ENCODE peak calls at places on chromosomes 13 and 19, in five cellular contexts. One of them, this sample, is unnamed.

GRCh38 chr19:3670258-3670795 is 29.9 kb downstream of the PIP5K1C start:
- DNase-seq in CD8-positive, alpha-beta T cell: no peak
- DNase-seq in lower leg skin: peak
- DNase-seq in mesenchymal stem cell: peak
- DNase-seq in SHP77: no peak
- DNase-seq in this sample: peak

GRCh38 chr13:113551081-113552000 is 33.2 kb upstream of the TFDP1 start:
- DNase-seq in CD8-positive, alpha-beta T cell: no peak
- DNase-seq in lower leg skin: peak
- DNase-seq in mesenchymal stem cell: no peak
- DNase-seq in SHP77: peak
- DNase-seq in this sample: peak

GRCh38 chr13:28282451-28282850 is 144.1 kb downstream of the PAN3 start:
- DNase-seq in CD8-positive, alpha-beta T cell: no peak
- DNase-seq in lower leg skin: no peak
- DNase-seq in mesenchymal stem cell: no peak
- DNase-seq in SHP77: no peak
- DNase-seq in this sample: no peak

GRCh38 chr19:2700660-2701360 is 1.7 kb downstream of the GNG7 start:
- DNase-seq in CD8-positive, alpha-beta T cell: no peak
- DNase-seq in lower leg skin: no peak
- DNase-seq in mesenchymal stem cell: no peak
- DNase-seq in SHP77: no peak
- DNase-seq in this sample: no peak

GRCh38 chr19:38527466-38528136 is 90.2 kb downstream of the MAP4K1 start:
- DNase-seq in CD8-positive, alpha-beta T cell: no peak
- DNase-seq in lower leg skin: no peak
- DNase-seq in mesenchymal stem cell: no peak
- DNase-seq in SHP77: no peak
- DNase-seq in this sample: no peak

GRCh38 chr13:77337159-77337558 is 10.3 kb upstream of the MYCBP2 start:
- DNase-seq in CD8-positive, alpha-beta T cell: no peak
- DNase-seq in lower leg skin: no peak
- DNase-seq in mesenchymal stem cell: no peak
- DNase-seq in SHP77: no peak
- DNase-seq in this sample: no peak

GRCh38 chr13:41544824-41545707 is 87.7 kb downstream of the RGCC start:
- DNase-seq in CD8-positive, alpha-beta T cell: no peak
- DNase-seq in lower leg skin: no peak
- DNase-seq in mesenchymal stem cell: peak
- DNase-seq in SHP77: no peak
- DNase-seq in this sample: no peak

GRCh38 chr19:44255705-44256411 is 3.8 kb upstream of the ZNF233 start:
- DNase-seq in CD8-positive, alpha-beta T cell: no peak
- DNase-seq in lower leg skin: no peak
- DNase-seq in mesenchymal stem cell: no peak
- DNase-seq in SHP77: no peak
- DNase-seq in this sample: no peak

GRCh38 chr19:28793391-28794168 is 419.4 kb downstream of the UQCRFS1 start:
- DNase-seq in CD8-positive, alpha-beta T cell: no peak
- DNase-seq in lower leg skin: no peak
- DNase-seq in mesenchymal stem cell: no peak
- DNase-seq in SHP77: no peak
- DNase-seq in this sample: no peak

GRCh38 chr13:111945086-111945485 is 121.9 kb upstream of the SOX1 start:
- DNase-seq in CD8-positive, alpha-beta T cell: no peak
- DNase-seq in lower leg skin: peak
- DNase-seq in mesenchymal stem cell: no peak
- DNase-seq in SHP77: no peak
- DNase-seq in this sample: peak

GRCh38 chr13:47454986-47455385 is 546.1 kb downstream of the SUCLA2 start:
- DNase-seq in CD8-positive, alpha-beta T cell: no peak
- DNase-seq in lower leg skin: no peak
- DNase-seq in mesenchymal stem cell: peak
- DNase-seq in SHP77: no peak
- DNase-seq in this sample: no peak

GRCh38 chr19:48348039-48348438 is 15.7 kb downstream of the TMEM143 start:
- DNase-seq in CD8-positive, alpha-beta T cell: no peak
- DNase-seq in lower leg skin: no peak
- DNase-seq in mesenchymal stem cell: no peak
- DNase-seq in SHP77: no peak
- DNase-seq in this sample: no peak

GRCh38 chr13:98157188-98157587 is 14.3 kb downstream of the FARP1 start:
- DNase-seq in CD8-positive, alpha-beta T cell: no peak
- DNase-seq in lower leg skin: peak
- DNase-seq in mesenchymal stem cell: no peak
- DNase-seq in SHP77: no peak
- DNase-seq in this sample: no peak

GRCh38 chr13:31221057-31221456 is 21.3 kb downstream of the B3GLCT start:
- DNase-seq in CD8-positive, alpha-beta T cell: no peak
- DNase-seq in lower leg skin: no peak
- DNase-seq in mesenchymal stem cell: no peak
- DNase-seq in SHP77: no peak
- DNase-seq in this sample: no peak

GRCh38 chr13:85093808-85094207 is 705.4 kb downstream of the SLITRK6 start:
- DNase-seq in CD8-positive, alpha-beta T cell: no peak
- DNase-seq in lower leg skin: no peak
- DNase-seq in mesenchymal stem cell: peak
- DNase-seq in SHP77: peak
- DNase-seq in this sample: no peak

GRCh38 chr19:55366790-55367189 is 3.5 kb downstream of the IL11 start:
- DNase-seq in CD8-positive, alpha-beta T cell: no peak
- DNase-seq in lower leg skin: no peak
- DNase-seq in mesenchymal stem cell: no peak
- DNase-seq in SHP77: no peak
- DNase-seq in this sample: no peak

GRCh38 chr19:53076984-53077383 is 26.2 kb downstream of the ZNF160 start:
- DNase-seq in CD8-positive, alpha-beta T cell: no peak
- DNase-seq in lower leg skin: no peak
- DNase-seq in mesenchymal stem cell: peak
- DNase-seq in SHP77: no peak
- DNase-seq in this sample: peak

GRCh38 chr13:20984879-20985278 is 76.5 kb downstream of the LATS2 start:
- DNase-seq in CD8-positive, alpha-beta T cell: no peak
- DNase-seq in lower leg skin: no peak
- DNase-seq in mesenchymal stem cell: no peak
- DNase-seq in SHP77: no peak
- DNase-seq in this sample: no peak

GRCh38 chr13:113456116-113456702 is 2.9 kb upstream of the ADPRHL1 start:
- DNase-seq in CD8-positive, alpha-beta T cell: no peak
- DNase-seq in lower leg skin: peak
- DNase-seq in mesenchymal stem cell: no peak
- DNase-seq in SHP77: no peak
- DNase-seq in this sample: no peak

GRCh38 chr13:97076898-97077297 is 82.6 kb upstream of the OXGR1 start:
- DNase-seq in CD8-positive, alpha-beta T cell: no peak
- DNase-seq in lower leg skin: no peak
- DNase-seq in mesenchymal stem cell: peak
- DNase-seq in SHP77: no peak
- DNase-seq in this sample: no peak

GRCh38 chr19:50796634-50797428 is 6.6 kb downstream of the ACP4 start:
- DNase-seq in CD8-positive, alpha-beta T cell: no peak
- DNase-seq in lower leg skin: no peak
- DNase-seq in mesenchymal stem cell: no peak
- DNase-seq in SHP77: no peak
- DNase-seq in this sample: no peak

GRCh38 chr19:41457241-41457640 is 14.3 kb downstream of the ERICH4 start:
- DNase-seq in CD8-positive, alpha-beta T cell: no peak
- DNase-seq in lower leg skin: no peak
- DNase-seq in mesenchymal stem cell: no peak
- DNase-seq in SHP77: no peak
- DNase-seq in this sample: no peak

GRCh38 chr13:21501709-21502108 is 42.6 kb upstream of the ZDHHC20 start:
- DNase-seq in CD8-positive, alpha-beta T cell: no peak
- DNase-seq in lower leg skin: no peak
- DNase-seq in mesenchymal stem cell: no peak
- DNase-seq in SHP77: no peak
- DNase-seq in this sample: no peak

This sample was measured in right atrium auricular region.